ENCODE peak calls at places on chromosomes 12 and 14, in six cellular contexts. J is CD8-positive, alpha-beta T cell; V is brain microvascular endothelial cell; D is stomach; B is endodermal cell; O is HFF-Myc. F is an unnamed sample.

GRCh38 chr12:67068204-67068731 is 200.9 kb upstream of the CAND1 start:
- DNase-seq in J (no peak), O (no peak), B (peak), V (no peak), D (no peak), F (no peak)

GRCh38 chr12:57520008-57520726 is at the start of gene DDIT3:
- DNase-seq in V (peak), J (peak), D (peak), O (peak), B (peak), F (peak)

GRCh38 chr14:64671591-64671990 is 32.6 kb upstream of the PLEKHG3 start:
- DNase-seq in D (no peak), V (peak), B (no peak), O (no peak), J (no peak), F (no peak)

GRCh38 chr12:117590999-117591398 is 229.6 kb upstream of the NOS1 start:
- DNase-seq in O (no peak), V (no peak), B (no peak), D (no peak), J (no peak), F (no peak)

GRCh38 chr12:51395283-51396230 is 4.4 kb upstream of the GALNT6 start:
- DNase-seq in J (no peak), D (no peak), V (no peak), B (peak), O (no peak), F (no peak)

GRCh38 chr14:89445252-89445973 is 28.4 kb upstream of the FOXN3 start:
- DNase-seq in O (no peak), B (no peak), D (no peak), V (no peak), J (no peak), F (no peak)

GRCh38 chr12:12467701-12468218 is 94.9 kb downstream of the DUSP16 start:
- DNase-seq in D (no peak), J (peak), O (no peak), B (no peak), V (no peak), F (no peak)

GRCh38 chr14:37420622-37421021 is 174.4 kb downstream of the FOXA1 start:
- DNase-seq in O (no peak), J (no peak), D (no peak), B (no peak), V (no peak), F (no peak)

GRCh38 chr14:31080060-31080459 is 53.9 kb upstream of the STRN3 start:
- DNase-seq in V (no peak), O (peak), J (no peak), D (no peak), B (no peak), F (no peak)

GRCh38 chr12:126763359-126763758 is 1503.6 kb upstream of the TMEM132C start:
- DNase-seq in B (no peak), J (no peak), V (no peak), O (no peak), D (no peak), F (no peak)

GRCh38 chr14:29548948-29549370 is 378.7 kb downstream of the PRKD1 start:
- DNase-seq in O (peak), V (peak), J (no peak), B (no peak), D (no peak), F (peak)

GRCh38 chr12:6613015-6613775 is 6.0 kb upstream of the CHD4 start:
- DNase-seq in O (peak), B (peak), D (peak), J (peak), V (peak), F (no peak)

GRCh38 chr12:89721291-89721987 is 12.8 kb upstream of the ATP2B1 start:
- DNase-seq in J (no peak), O (no peak), D (no peak), B (no peak), V (no peak), F (no peak)

GRCh38 chr12:11710906-11711305 is 61.4 kb downstream of the ETV6 start:
- DNase-seq in J (no peak), B (no peak), D (no peak), O (no peak), V (no peak), F (no peak)

GRCh38 chr12:46523863-46524770 is 151.5 kb upstream of the SLC38A2 start:
- DNase-seq in D (no peak), V (peak), B (no peak), J (peak), O (peak), F (peak)

GRCh38 chr12:57744194-57744776 is 554 bp upstream of the TSPAN31 start:
- DNase-seq in V (peak), O (no peak), D (peak), J (peak), B (no peak), F (peak)

GRCh38 chr12:27841392-27841882 is 61.4 kb upstream of the MANSC4 start:
- DNase-seq in B (no peak), D (no peak), J (no peak), V (peak), O (peak), F (no peak)

GRCh38 chr12:18139989-18140596 is 50.1 kb upstream of the RERGL start:
- DNase-seq in O (no peak), J (no peak), D (no peak), V (no peak), B (no peak), F (no peak)

GRCh38 chr14:101120636-101121398 is 217.3 kb upstream of the RTL1 start:
- DNase-seq in B (peak), V (no peak), O (no peak), J (no peak), D (peak), F (no peak)

GRCh38 chr14:99884834-99885648 is 91.8 kb downstream of the EML1 start:
- DNase-seq in D (no peak), O (peak), J (peak), V (peak), B (no peak), F (no peak)

GRCh38 chr14:30521899-30522736 is 36.8 kb upstream of the G2E3 start:
- DNase-seq in J (no peak), B (no peak), V (no peak), D (no peak), O (peak), F (peak)

GRCh38 chr12:8036366-8036765 is 3.9 kb downstream of the FOXJ2 start:
- DNase-seq in D (peak), B (no peak), O (no peak), V (no peak), J (no peak), F (no peak)

GRCh38 chr12:8034802-8035201 is 2.3 kb downstream of the FOXJ2 start:
- DNase-seq in O (no peak), D (no peak), B (no peak), V (no peak), J (no peak), F (no peak)

GRCh38 chr12:8037046-8037663 is 4.6 kb downstream of the FOXJ2 start:
- DNase-seq in D (no peak), J (no peak), O (no peak), V (no peak), B (no peak), F (no peak)

GRCh38 chr12:8033153-8034044 is 883 bp downstream of the FOXJ2 start:
- DNase-seq in B (peak), D (no peak), V (no peak), O (no peak), J (peak), F (no peak)

GRCh38 chr12:8035440-8036010 is 3.0 kb downstream of the FOXJ2 start:
- DNase-seq in D (no peak), J (no peak), B (peak), V (no peak), O (no peak), F (no peak)
- H3K4me3 ChIP-seq in D (peak), J (peak), B (peak), V (no peak), O (no peak), F (no peak)

GRCh38 chr14:90819734-90820393 is 3.6 kb upstream of the TTC7B start:
- DNase-seq in O (no peak), B (no peak), D (peak), V (no peak), J (no peak), F (no peak)
- H3K4me3 ChIP-seq in O (no peak), B (no peak), D (no peak), V (no peak), J (no peak), F (no peak)

GRCh38 chr12:42854208-42854607 is 264.7 kb upstream of the PRICKLE1 start:
- DNase-seq in O (no peak), J (no peak), D (no peak), V (no peak), B (no peak), F (peak)
- H3K4me3 ChIP-seq in O (no peak), J (no peak), D (no peak), V (no peak), B (no peak), F (no peak)

DNA sequence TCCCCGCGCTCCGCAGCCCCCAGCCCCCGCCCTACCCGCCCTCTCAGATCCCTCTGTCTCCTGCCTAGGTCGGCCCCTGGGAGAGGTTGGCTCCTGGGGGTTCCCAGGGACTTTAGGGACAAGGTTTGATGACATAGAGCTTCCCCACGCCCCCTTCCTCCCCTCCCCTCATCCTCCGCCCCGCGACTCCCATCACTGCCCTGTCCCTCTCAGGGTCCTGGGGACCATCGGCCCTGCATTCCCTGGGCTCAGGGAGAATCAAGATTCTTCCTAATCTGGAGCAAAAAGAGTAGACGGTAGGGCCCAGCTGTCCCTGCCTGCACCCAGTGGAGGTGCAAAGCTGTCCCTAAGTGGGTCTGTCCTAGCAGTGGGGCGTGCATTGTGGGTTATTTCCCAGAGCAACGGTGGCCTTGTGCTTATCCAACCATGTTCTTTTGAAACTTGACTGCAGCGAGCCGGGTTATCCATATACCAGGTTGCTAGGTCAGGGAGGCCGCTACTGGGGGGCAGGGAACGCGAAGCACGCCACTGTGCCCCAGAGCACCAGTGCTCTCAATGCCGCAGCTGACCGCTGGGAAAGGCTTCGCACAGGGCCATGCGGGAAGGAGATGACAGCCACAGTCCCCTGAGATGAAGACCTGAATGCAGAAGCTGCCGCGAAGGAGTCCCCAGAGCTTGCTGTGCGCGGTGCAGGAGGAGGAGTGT is 124.4 kb upstream of the PRMT8 start:
- DNase-seq in D (no peak), B (peak), O (no peak), V (no peak), J (no peak), F (no peak)
- H3K4me3 ChIP-seq in D (peak), B (no peak), O (no peak), V (no peak), J (no peak), F (no peak)

GRCh38 chr12:48979602-48980388 is 1.7 kb downstream of the WNT1 start:
- DNase-seq in J (peak), D (peak), B (no peak), V (no peak), O (no peak), F (no peak)
- H3K4me3 ChIP-seq in J (peak), D (peak), B (peak), V (no peak), O (no peak), F (peak)